ENCODE peak calls at places on chromosome 2, in ten cellular contexts. I is kidney tubule cell; E is activated CD4-positive, alpha-beta T cell treated with anti-CD3 and anti-CD28 coated beads, Interleukin-2, amount 50 U/mL, for 24 hours; P is NCI-H1436; Y is small intestine; O is activated CD8-positive, alpha-beta memory T cell treated with anti-CD3 and anti-CD28 coated beads, Interleukin-2, amount 10 ng/mL, durations not matched to agents 7 days and 5 days; L is glutamatergic neuron; R is stromal cell of bone marrow; Z is ELR; M is H54. K is an unnamed sample.

GRCh38 chr2:39583781-39584180 is 81.9 kb upstream of the TMEM178A start:
- DNase-seq in L (no peak), R (no peak), O (no peak), Z (no peak), E (no peak), P (no peak), Y (no peak), M (no peak), I (no peak), K (no peak)

GRCh38 chr2:134665729-134666506 is 52.9 kb downstream of the TMEM163 start:
- DNase-seq in M (no peak), Y (no peak), P (no peak), Z (no peak), R (no peak), E (no peak), I (no peak), O (no peak), L (no peak), K (no peak)

GRCh38 chr2:94984964-94985575 is 40.4 kb upstream of the MAL start:
- DNase-seq in R (no peak), O (no peak), P (no peak), L (peak; percentile 6), Y (no peak), I (peak; percentile 81), M (no peak), Z (no peak), E (no peak), K (no peak)

GRCh38 chr2:32627441-32627900 is 379 bp upstream of the TTC27 start:
- DNase-seq in O (no peak), M (no peak), R (peak; percentile 47), I (peak; percentile 60), L (peak; percentile 40), E (no peak), Z (peak; percentile 56), Y (peak; percentile 30), P (no peak), K (peak; percentile 8)

GRCh38 chr2:160940699-160941098 is 219.5 kb upstream of the TANK start:
- DNase-seq in E (no peak), P (no peak), R (no peak), O (no peak), L (no peak), Z (no peak), Y (no peak), I (no peak), M (no peak), K (no peak)

GRCh38 chr2:15782009-15782751 is 158.2 kb upstream of the MYCN start:
- DNase-seq in P (no peak), Z (no peak), E (no peak), I (peak; percentile 68), L (no peak), R (peak; percentile 14), M (no peak), O (no peak), Y (peak; percentile 4), K (no peak)

GRCh38 chr2:235848055-235848454 is 320.1 kb downstream of the GBX2 start:
- DNase-seq in M (no peak), O (no peak), P (no peak), L (no peak), E (no peak), Y (peak; percentile 28), I (no peak), Z (no peak), R (no peak), K (no peak)

GRCh38 chr2:124250433-124250832 is 225.3 kb downstream of the CNTNAP5 start:
- DNase-seq in M (no peak), R (no peak), L (no peak), I (no peak), Y (no peak), O (no peak), Z (no peak), P (peak; percentile 1), E (no peak), K (no peak)

GRCh38 chr2:39401319-39401718 is 35.8 kb downstream of the MAP4K3 start:
- DNase-seq in P (no peak), R (no peak), L (no peak), M (no peak), Z (no peak), Y (no peak), O (no peak), E (no peak), I (no peak), K (no peak)

GRCh38 chr2:12950957-12951656 is 234.4 kb downstream of the TRIB2 start:
- DNase-seq in I (peak; percentile 7), P (no peak), E (no peak), L (no peak), Y (no peak), M (no peak), O (no peak), R (no peak), Z (peak; percentile 91), K (no peak)

GRCh38 chr2:71711470-71711857 is 258.1 kb downstream of the DYSF start:
- DNase-seq in R (peak; percentile 77), Y (no peak), L (no peak), E (no peak), I (no peak), O (no peak), Z (peak; percentile 31), P (no peak), M (peak; percentile 41), K (no peak)

GRCh38 chr2:39550701-39551285 is 113.7 kb upstream of the MAP4K3 start:
- DNase-seq in P (no peak), O (no peak), L (no peak), I (peak; percentile 16), E (no peak), R (no peak), Z (peak; percentile 71), M (no peak), Y (peak; percentile 75), K (no peak)

GRCh38 chr2:122704109-122704563 is 948.7 kb downstream of the TSN start:
- DNase-seq in E (no peak), R (no peak), M (no peak), Y (no peak), O (no peak), L (no peak), P (no peak), I (peak; percentile 51), Z (no peak), K (no peak)

GRCh38 chr2:104768694-104769093 is 85.2 kb upstream of the POU3F3 start:
- DNase-seq in E (no peak), Y (no peak), Z (no peak), M (no peak), P (no peak), I (peak; percentile 80), L (no peak), O (no peak), R (no peak), K (no peak)

GRCh38 chr2:128370468-128371247 is 52.0 kb upstream of the HS6ST1 start:
- DNase-seq in I (peak; percentile 6), Z (no peak), O (no peak), R (no peak), Y (no peak), P (no peak), E (no peak), M (no peak), L (no peak), K (no peak)

GRCh38 chr2:18663861-18664260 is 74.5 kb upstream of the NT5C1B start:
- DNase-seq in M (no peak), E (no peak), O (no peak), Z (no peak), I (no peak), P (no peak), Y (no peak), L (no peak), R (no peak), K (no peak)

GRCh38 chr2:224160917-224161316 is 121.8 kb upstream of the SERPINE2 start:
- DNase-seq in R (peak; percentile 74), Y (no peak), L (no peak), I (no peak), Z (no peak), E (no peak), P (no peak), M (no peak), O (no peak), K (no peak)

GRCh38 chr2:86001326-86001725 is 104.4 kb downstream of the POLR1A start:
- DNase-seq in M (no peak), R (no peak), E (no peak), Z (no peak), I (no peak), O (no peak), P (no peak), L (no peak), Y (no peak), K (no peak)

GRCh38 chr2:27932396-27932795 is 41.9 kb downstream of the BABAM2 start:
- DNase-seq in P (no peak), Y (no peak), O (no peak), M (no peak), Z (peak; percentile 73), E (no peak), I (peak; percentile 95), R (no peak), L (no peak), K (no peak)